ENCODE peak calls at places on chromosomes 1 and 21, in seven cellular contexts. R is cardiac muscle cell; W is AG20443; L is activated naive CD8-positive, alpha-beta T cell treated with anti-CD3 and anti-CD28 coated beads for 36 hours; P is pancreas; N is trophoblast cell; I is uterus. O is an unnamed sample.

GRCh38 chr1:235101558-235102258 is 26.9 kb downstream of the TOMM20 start:
- DNase-seq in R (no peak), W (peak; percentile 43), L (no peak), P (no peak), N (no peak), I (no peak), O (no peak)

GRCh38 chr1:248695451-248696132 is 7.0 kb downstream of the OR14I1 start:
- DNase-seq in R (no peak), W (peak; percentile 54), L (no peak), P (no peak), N (peak; percentile 21), I (no peak), O (no peak)

GRCh38 chr1:59892836-59893811 is 33.4 kb downstream of the CYP2J2 start:
- DNase-seq in R (peak; percentile 30), W (no peak), L (no peak), P (no peak), N (peak; percentile 41), I (no peak), O (peak; percentile 55)

GRCh38 chr1:72442251-72442650 is 159.9 kb upstream of the NEGR1 start:
- DNase-seq in R (no peak), W (peak; percentile 30), L (no peak), P (no peak), N (no peak), I (no peak), O (no peak)

GRCh38 chr1:216464489-216464888 is 41.2 kb upstream of the USH2A start:
- DNase-seq in R (no peak), W (no peak), L (no peak), P (no peak), N (peak; percentile 81), I (no peak), O (no peak)

GRCh38 chr1:28099050-28099769 is 10.8 kb upstream of the EYA3 start:
- DNase-seq in R (no peak), W (no peak), L (no peak), P (no peak), N (no peak), I (no peak), O (no peak)

GRCh38 chr1:177928194-177928593 is 41.7 kb downstream of the SEC16B start:
- DNase-seq in R (peak; percentile 35), W (peak; percentile 35), L (no peak), P (no peak), N (no peak), I (no peak), O (no peak)

GRCh38 chr1:107787299-107787698 is 177.7 kb downstream of the VAV3 start:
- DNase-seq in R (no peak), W (no peak), L (peak; percentile 12), P (no peak), N (no peak), I (no peak), O (no peak)

GRCh38 chr1:101174722-101175121 is 62.1 kb upstream of the S1PR1 start:
- DNase-seq in R (no peak), W (peak; percentile 75), L (no peak), P (no peak), N (peak; percentile 72), I (no peak), O (no peak)

GRCh38 chr1:209625205-209625549 is 27.0 kb downstream of the LAMB3 start:
- DNase-seq in R (peak; percentile 77), W (no peak), L (no peak), P (no peak), N (peak; percentile 57), I (no peak), O (no peak)

GRCh38 chr1:30977105-30977504 is 68.5 kb upstream of the SDC3 start:
- DNase-seq in R (no peak), W (no peak), L (no peak), P (no peak), N (no peak), I (no peak), O (no peak)

GRCh38 chr1:18373882-18374493 is 106.7 kb upstream of the KLHDC7A start:
- DNase-seq in R (peak; percentile 63), W (no peak), L (no peak), P (peak; percentile 12), N (no peak), I (no peak), O (no peak)

GRCh38 chr1:47624531-47624930 is 186.7 kb downstream of the FOXD2 start:
- DNase-seq in R (no peak), W (no peak), L (no peak), P (no peak), N (no peak), I (no peak), O (peak; percentile 68)

GRCh38 chr1:32496127-32496526 is 31.3 kb downstream of the ZBTB8B start:
- DNase-seq in R (no peak), W (peak; percentile 25), L (no peak), P (no peak), N (no peak), I (no peak), O (peak; percentile 26)

GRCh38 chr1:85372683-85373446 is 92.1 kb downstream of the DDAH1 start:
- DNase-seq in R (no peak), W (peak; percentile 30), L (no peak), P (no peak), N (no peak), I (no peak), O (no peak)

GRCh38 chr1:98323396-98323795 is 338.1 kb upstream of the SNX7 start:
- DNase-seq in R (no peak), W (peak; percentile 77), L (no peak), P (no peak), N (peak; percentile 35), I (no peak), O (no peak)

GRCh38 chr1:32431736-32432400 is 33.0 kb upstream of the ZBTB8B start:
- DNase-seq in R (no peak), W (no peak), L (no peak), P (no peak), N (no peak), I (no peak), O (no peak)

GRCh38 chr1:155261401-155261887 is 716 bp downstream of the SCAMP3 start:
- DNase-seq in R (no peak), W (no peak), L (peak; percentile 28), P (no peak), N (no peak), I (no peak), O (no peak)

GRCh38 chr21:32338209-32338921 is 39.7 kb downstream of the MRAP start:
- DNase-seq in R (no peak), W (no peak), L (no peak), P (no peak), N (no peak), I (no peak), O (no peak)

GRCh38 chr1:48693180-48693579 is 83.5 kb downstream of the BEND5 start:
- DNase-seq in R (no peak), W (no peak), L (no peak), P (no peak), N (no peak), I (no peak), O (no peak)

GRCh38 chr1:184052750-184053149 is 1.2 kb downstream of the TSEN15 start:
- DNase-seq in R (no peak), W (no peak), L (no peak), P (no peak), N (no peak), I (no peak), O (no peak)

GRCh38 chr21:19853061-19853460 is 1145.1 kb upstream of the NCAM2 start:
- DNase-seq in R (no peak), W (no peak), L (no peak), P (no peak), N (no peak), I (no peak), O (no peak)

GRCh38 chr1:214186118-214186517 is 94.8 kb upstream of the SMYD2 start:
- DNase-seq in R (no peak), W (no peak), L (no peak), P (no peak), N (no peak), I (no peak), O (no peak)

GRCh38 chr21:33075128-33075527 is 5.2 kb downstream of the OLIG1 start:
- DNase-seq in R (peak; percentile 30), W (no peak), L (no peak), P (no peak), N (peak; percentile 22), I (no peak), O (peak; percentile 40)

GRCh38 chr1:8026153-8026975 is at the start of gene ERRFI1:
- DNase-seq in R (peak; percentile 97), W (peak; percentile 98), L (peak; percentile 92), P (peak; percentile 98), N (peak; percentile 86), I (peak; percentile 93), O (peak; percentile 98)

GRCh38 chr1:160407819-160408801 is 7.7 kb downstream of the VANGL2 start:
- DNase-seq in R (no peak), W (no peak), L (no peak), P (no peak), N (peak; percentile 17), I (no peak), O (no peak)

GRCh38 chr1:3009021-3009420 is 12.2 kb upstream of the ACTRT2 start:
- DNase-seq in R (no peak), W (no peak), L (no peak), P (no peak), N (no peak), I (no peak), O (no peak)

GRCh38 chr1:212814989-212815388 is 23.3 kb downstream of the TATDN3 start:
- DNase-seq in R (peak; percentile 38), W (peak; percentile 18), L (no peak), P (no peak), N (no peak), I (no peak), O (peak; percentile 39)

GRCh38 chr21:42248783-42249597 is 30.1 kb downstream of the ABCG1 start:
- DNase-seq in R (no peak), W (no peak), L (no peak), P (no peak), N (no peak), I (no peak), O (no peak)

GRCh38 chr1:26697441-26697977 is 1.7 kb downstream of the ARID1A start:
- DNase-seq in R (peak; percentile 30), W (no peak), L (no peak), P (peak; percentile 33), N (no peak), I (no peak), O (peak; percentile 21)

GRCh38 chr21:41783476-41784150 is 16.8 kb upstream of the RIPK4 start:
- DNase-seq in R (no peak), W (no peak), L (peak; percentile 19), P (no peak), N (peak; percentile 100), I (no peak), O (peak; percentile 85)

GRCh38 chr1:150151291-150152181 is 1.8 kb downstream of the PLEKHO1 start:
- DNase-seq in R (no peak), W (no peak), L (peak; percentile 51), P (no peak), N (no peak), I (peak; percentile 43), O (no peak)

GRCh38 chr1:224170748-224171478 is 12.1 kb upstream of the DEGS1 start:
- DNase-seq in R (no peak), W (peak; percentile 43), L (no peak), P (no peak), N (peak; percentile 32), I (no peak), O (no peak)

GRCh38 chr1:35539073-35539823 is 18.0 kb downstream of the KIAA0319L start:
- DNase-seq in R (no peak), W (peak; percentile 36), L (peak; percentile 49), P (no peak), N (no peak), I (no peak), O (no peak)

GRCh38 chr1:186183219-186183618 is 191.8 kb downstream of the TPR start:
- DNase-seq in R (no peak), W (peak; percentile 53), L (peak; percentile 30), P (no peak), N (peak; percentile 73), I (no peak), O (no peak)

O was measured in hepatocyte.